ENCODE peak calls at places on chromosome 21, in eight cellular contexts. L is RWPE2, W is transverse colon, P is pancreas, U is Peyer's patch, J is hepatocyte, O is heart left ventricle, M is WERI-Rb-1. F is an unnamed sample.

GRCh38 chr21:34274001-34274400 is 89.8 kb upstream of the KCNE2 start:
- DNase-seq in L (no peak), W (no peak), P (no peak), U (no peak), J (no peak), O (no peak), M (no peak), F (no peak)

GRCh38 chr21:40685121-40685630 is 161.8 kb downstream of the DSCAM start:
- DNase-seq in L (no peak), W (no peak), P (no peak), U (no peak), J (no peak), O (peak; percentile 40), M (no peak), F (no peak)

GRCh38 chr21:26405735-26406361 is 167.2 kb downstream of the CYYR1 start:
- DNase-seq in L (no peak), W (no peak), P (no peak), U (no peak), J (peak; percentile 48), O (no peak), M (no peak), F (peak; percentile 49)

GRCh38 chr21:28393279-28393678 is 599.4 kb downstream of the LTN1 start:
- DNase-seq in L (peak; percentile 86), W (peak; percentile 83), P (peak; percentile 64), U (no peak), J (peak; percentile 59), O (no peak), M (no peak), F (peak; percentile 73)

GRCh38 chr21:35035116-35035515 is 14.0 kb downstream of the RUNX1 start:
- DNase-seq in L (no peak), W (no peak), P (no peak), U (no peak), J (no peak), O (no peak), M (no peak), F (no peak)

GRCh38 chr21:41827951-41828883 is 50.9 kb downstream of the PRDM15 start:
- DNase-seq in L (no peak), W (no peak), P (no peak), U (no peak), J (no peak), O (no peak), M (no peak), F (peak; percentile 12)

GRCh38 chr21:41680444-41681335 is 86.2 kb downstream of the RIPK4 start:
- DNase-seq in L (no peak), W (no peak), P (no peak), U (no peak), J (no peak), O (no peak), M (no peak), F (no peak)

GRCh38 chr21:41759214-41759840 is 7.5 kb downstream of the RIPK4 start:
- DNase-seq in L (no peak), W (no peak), P (no peak), U (no peak), J (no peak), O (no peak), M (no peak), F (no peak)

GRCh38 chr21:32771134-32771523 is 426 bp downstream of the PAXBP1 start:
- DNase-seq in L (peak; percentile 65), W (peak; percentile 61), P (peak; percentile 65), U (peak; percentile 26), J (peak; percentile 84), O (peak; percentile 69), M (no peak), F (peak; percentile 61)

GRCh38 chr21:33975548-33976081 is 60.0 kb upstream of the ATP5PO start:
- DNase-seq in L (no peak), W (peak; percentile 25), P (no peak), U (peak; percentile 41), J (peak; percentile 24), O (no peak), M (no peak), F (peak; percentile 46)

GRCh38 chr21:36065497-36066036 is 4.3 kb upstream of the CBR1 start:
- DNase-seq in L (no peak), W (no peak), P (no peak), U (no peak), J (peak; percentile 43), O (no peak), M (no peak), F (peak; percentile 46)

GRCh38 chr21:28226563-28226962 is 766.1 kb downstream of the LTN1 start:
- DNase-seq in L (no peak), W (no peak), P (no peak), U (no peak), J (no peak), O (no peak), M (no peak), F (no peak)

GRCh38 chr21:44263768-44264167 is 2.1 kb upstream of the DNMT3L start:
- DNase-seq in L (no peak), W (no peak), P (no peak), U (no peak), J (no peak), O (no peak), M (peak; percentile 92), F (no peak)

GRCh38 chr21:44261191-44261631 is 486 bp downstream of the DNMT3L start:
- DNase-seq in L (peak; percentile 64), W (no peak), P (peak; percentile 20), U (no peak), J (no peak), O (no peak), M (no peak), F (no peak)

GRCh38 chr21:44262338-44263048 is 796 bp upstream of the DNMT3L start:
- DNase-seq in L (no peak), W (no peak), P (no peak), U (no peak), J (peak; percentile 5), O (no peak), M (peak; percentile 59), F (no peak)

GRCh38 chr21:44261675-44262295 is at the start of gene DNMT3L:
- DNase-seq in L (peak; percentile 39), W (no peak), P (no peak), U (no peak), J (peak; percentile 4), O (no peak), M (no peak), F (no peak)

DNA sequence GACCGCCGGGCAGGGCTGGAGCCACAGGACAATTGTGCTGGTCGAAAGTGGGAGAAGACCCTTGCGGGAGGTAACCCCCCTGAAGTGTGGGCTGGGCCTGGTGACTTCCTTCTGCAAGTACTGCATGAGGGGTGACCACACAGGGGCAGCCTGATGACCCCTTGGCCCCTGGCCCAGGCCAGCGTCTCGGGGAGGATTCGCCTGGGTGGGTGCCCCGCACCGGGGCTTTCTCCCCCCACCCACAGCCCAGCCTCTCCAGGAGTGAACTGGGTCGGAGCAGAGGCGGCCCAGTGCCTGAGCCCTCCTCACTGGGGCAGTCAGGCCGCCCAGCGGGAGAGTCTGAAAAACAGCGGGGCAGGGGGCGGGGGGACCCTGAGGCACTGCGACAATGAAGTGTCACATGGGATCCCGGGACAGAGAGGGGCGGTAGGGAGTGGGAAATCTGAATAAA is 1.5 kb upstream of the DNMT3L start:
- DNase-seq in L (no peak), W (no peak), P (peak; percentile 19), U (no peak), J (no peak), O (no peak), M (peak; percentile 87), F (no peak)
- H3K27ac ChIP-seq in L (no peak overlapping the region), W (no peak overlapping the region), P (no peak overlapping the region), U (no peak overlapping the region), J (no peak overlapping the region), O (no peak overlapping the region), M (peak overlapping the region; percentile 99), F (no peak overlapping the region)

DNA sequence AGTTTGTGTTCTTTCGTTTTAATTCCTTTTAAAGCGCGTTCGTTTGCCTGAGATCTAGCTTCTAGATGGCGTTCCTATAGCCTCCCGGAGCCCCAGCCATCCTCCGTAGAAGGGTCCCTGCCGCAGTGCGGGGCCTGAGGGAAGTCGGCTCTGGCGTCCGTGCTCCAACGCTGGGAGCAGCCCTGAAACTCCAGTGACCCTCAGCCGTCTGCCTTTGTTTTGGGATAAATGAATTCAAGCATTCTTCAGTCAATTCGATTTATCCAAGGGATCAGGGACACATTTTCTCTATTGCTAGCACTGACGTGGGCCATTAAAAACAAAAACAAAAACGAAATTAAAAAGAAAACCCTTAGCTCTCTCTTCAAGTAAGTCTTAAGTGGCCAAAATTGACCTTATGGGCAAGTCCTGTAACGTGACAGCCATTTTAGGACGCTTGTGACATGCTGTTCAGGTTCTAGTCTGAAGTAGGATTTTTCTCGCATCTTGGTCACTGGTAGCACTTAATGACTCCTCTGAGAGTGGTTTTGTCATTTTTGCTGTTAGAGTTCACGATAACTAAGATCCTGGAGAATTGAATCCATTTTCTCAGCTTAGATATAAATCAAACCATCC is 757 bp upstream of the HSPA13 start:
- DNase-seq in L (no peak), W (no peak), P (no peak), U (no peak), J (peak; percentile 8), O (no peak), M (no peak), F (no peak)
- TF ChIP-seq CTCF in L (no peak), W (no peak), P (no peak), U (no peak), J (no peak), O (no peak), M (no peak), F (no peak)

GRCh38 chr21:45381865-45382697 is 22.9 kb upstream of the COL18A1 start:
- DNase-seq in L (peak; percentile 40), W (no peak), P (peak; percentile 18), U (no peak), J (no peak), O (peak; percentile 26), M (no peak), F (no peak)

GRCh38 chr21:45383615-45384201 is 21.3 kb upstream of the COL18A1 start:
- DNase-seq in L (peak; percentile 52), W (no peak), P (peak; percentile 13), U (no peak), J (no peak), O (peak; percentile 16), M (no peak), F (no peak)

GRCh38 chr21:45384656-45385548 is 20.1 kb upstream of the COL18A1 start:
- DNase-seq in L (peak; percentile 56), W (no peak), P (peak; percentile 15), U (no peak), J (no peak), O (peak; percentile 17), M (no peak), F (no peak)

GRCh38 chr21:45382698-45383000 is 22.3 kb upstream of the COL18A1 start:
- DNase-seq in L (peak; percentile 51), W (no peak), P (peak; percentile 9), U (no peak), J (no peak), O (peak; percentile 17), M (no peak), F (no peak)

GRCh38 chr21:45383111-45383614 is 21.8 kb upstream of the COL18A1 start:
- DNase-seq in L (peak; percentile 34), W (no peak), P (peak; percentile 11), U (no peak), J (no peak), O (peak; percentile 9), M (no peak), F (no peak)
- H3K27ac ChIP-seq in L (no peak overlapping the region), W (no peak overlapping the region), P (no peak overlapping the region), U (no peak overlapping the region), J (no peak overlapping the region), O (no peak overlapping the region), M (no peak overlapping the region), F (no peak overlapping the region)

DNA sequence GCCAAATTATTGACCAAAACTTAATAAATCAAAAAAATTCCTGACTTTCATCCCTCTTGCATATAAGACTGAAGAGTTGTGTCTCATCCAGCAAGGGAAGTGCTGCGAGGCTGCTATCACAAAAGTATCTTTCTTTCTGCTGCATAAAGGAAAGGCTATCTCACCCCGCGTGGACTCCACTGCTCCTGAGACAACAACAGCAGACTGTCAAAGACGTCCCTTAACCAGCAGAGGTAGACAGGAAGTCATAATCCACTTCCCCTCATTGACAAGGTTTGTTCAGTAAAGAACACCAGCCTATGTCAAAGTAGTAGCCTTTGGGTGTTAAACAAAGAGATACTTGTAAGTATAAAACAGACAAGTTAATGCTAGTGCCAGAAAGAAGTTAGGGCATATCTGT is 29.4 kb downstream of the VPS26C start:
- DNase-seq in L (no peak), W (no peak), P (no peak), U (no peak), J (no peak), O (no peak), M (no peak), F (no peak)
- TF ChIP-seq CTCF in L (no peak), W (no peak), P (no peak), U (no peak), J (no peak), O (no peak), M (no peak), F (no peak)